ENCODE peak calls at places on chromosomes 6 and 20, in six cellular contexts. J is Daoy; L is left lung; E is NCI-H69; Q is fibroblast of pulmonary artery; O is stimulated activated naive B cell treated with anti-CD40 and anti-IgM and Interleukin-4, amounts not matched to agents 10 μg/mL and 1 μg/mL and 100 μg/mL, for 72 hours. G is an unnamed sample.

GRCh38 chr6:65199683-65200082 is 507.3 kb downstream of the EYS start:
- DNase-seq in J (no peak), L (no peak), E (no peak), Q (no peak), O (no peak), G (no peak)

GRCh38 chr6:84798257-84798656 is 33.9 kb upstream of the TBX18 start:
- DNase-seq in J (peak), L (no peak), E (no peak), Q (peak), O (no peak), G (no peak)

GRCh38 chr6:24883618-24884017 is 52.1 kb downstream of the RIPOR2 start:
- DNase-seq in J (peak), L (no peak), E (peak), Q (peak), O (peak), G (no peak)

GRCh38 chr6:11964729-11965128 is 47.4 kb upstream of the HIVEP1 start:
- DNase-seq in J (no peak), L (no peak), E (no peak), Q (peak), O (no peak), G (no peak)

GRCh38 chr6:79277109-79277508 is 42.6 kb upstream of the HMGN3 start:
- DNase-seq in J (peak), L (no peak), E (no peak), Q (peak), O (no peak), G (no peak)

GRCh38 chr6:44001318-44001868 is 125.9 kb downstream of the MRPL14 start:
- DNase-seq in J (peak), L (no peak), E (peak), Q (no peak), O (no peak), G (no peak)

GRCh38 chr6:152078804-152079203 is 271.3 kb downstream of the ESR1 start:
- DNase-seq in J (no peak), L (no peak), E (no peak), Q (no peak), O (no peak), G (no peak)

GRCh38 chr6:135285165-135285564 is 104.1 kb downstream of the MYB start:
- DNase-seq in J (no peak), L (no peak), E (no peak), Q (no peak), O (no peak), G (no peak)

GRCh38 chr6:123742626-123743025 is 61.0 kb upstream of the NKAIN2 start:
- DNase-seq in J (no peak), L (no peak), E (no peak), Q (no peak), O (no peak), G (no peak)

GRCh38 chr6:143410859-143411270 is 39.6 kb downstream of the ADAT2 start:
- DNase-seq in J (peak), L (no peak), E (peak), Q (no peak), O (no peak), G (no peak)

GRCh38 chr20:5821627-5822215 is 71.5 kb downstream of the SHLD1 start:
- DNase-seq in J (no peak), L (no peak), E (no peak), Q (no peak), O (no peak), G (no peak)

GRCh38 chr6:112752791-112753190 is 405.7 kb downstream of the RFPL4B start:
- DNase-seq in J (no peak), L (no peak), E (no peak), Q (no peak), O (no peak), G (no peak)

GRCh38 chr6:17385660-17386059 is 7.7 kb upstream of the CAP2 start:
- DNase-seq in J (peak), L (no peak), E (no peak), Q (peak), O (no peak), G (no peak)

GRCh38 chr6:112203577-112204349 is 50.6 kb downstream of the LAMA4 start:
- DNase-seq in J (peak), L (no peak), E (peak), Q (peak), O (no peak), G (no peak)

GRCh38 chr20:4006640-4007039 is 8.7 kb downstream of the RNF24 start:
- DNase-seq in J (no peak), L (no peak), E (peak), Q (peak), O (no peak), G (peak)

G was measured in glutamatergic neuron.